ENCODE peak calls at places on chromosomes 4 and X, in six cellular contexts. Q is T-helper 2 cell; I is stimulated activated CD4-positive, alpha-beta T cell treated with anti-CD3 and anti-CD28 coated beads, Interleukin-1b, Interleukin-23, amount 100 ng/mL, for 24 hours; T is amygdala; B is psoas muscle; E is AML-193. U is an unnamed sample.

GRCh38 chrX:40170830-40171512 is 73.2 kb upstream of the BCOR start:
- DNase-seq in T (no peak), Q (no peak), B (no peak), E (no peak), I (no peak), U (no peak)

GRCh38 chr4:7657545-7658296 is 223.0 kb upstream of the PSAPL1 start:
- DNase-seq in I (no peak), T (no peak), E (no peak), B (no peak), Q (no peak), U (no peak)

GRCh38 chr4:164383187-164384181 is 370.4 kb upstream of the SMIM31 start:
- DNase-seq in I (no peak), E (no peak), Q (no peak), T (peak; percentile 84), B (no peak), U (peak; percentile 85)

GRCh38 chr4:159787901-159788300 is 685.0 kb downstream of the RAPGEF2 start:
- DNase-seq in I (no peak), B (no peak), T (no peak), E (no peak), Q (no peak), U (no peak)

GRCh38 chr4:98662055-98662453 is 3.6 kb upstream of the TSPAN5 start:
- DNase-seq in B (no peak), Q (no peak), E (no peak), T (no peak), I (no peak), U (no peak)

GRCh38 chr4:1777822-1778641 is 15.1 kb upstream of the FGFR3 start:
- DNase-seq in T (peak; percentile 37), E (no peak), Q (no peak), I (no peak), B (no peak), U (peak; percentile 27)

GRCh38 chrX:11562570-11562969 is 103.2 kb downstream of the ARHGAP6 start:
- DNase-seq in I (no peak), B (no peak), T (no peak), Q (no peak), E (no peak), U (no peak)

GRCh38 chr4:37970702-37971101 is 10.5 kb downstream of the PTTG2 start:
- DNase-seq in Q (no peak), E (peak; percentile 60), I (peak; percentile 55), B (peak; percentile 81), T (peak; percentile 2), U (no peak)

GRCh38 chrX:153526801-153527599 is 9.6 kb downstream of the ATP2B3 start:
- DNase-seq in B (no peak), Q (no peak), E (no peak), I (no peak), T (no peak), U (no peak)

GRCh38 chrX:43096830-43097229 is 318.9 kb upstream of the PPP1R2C start:
- DNase-seq in I (no peak), B (no peak), E (no peak), T (no peak), Q (no peak), U (no peak)

GRCh38 chr4:98672583-98673281 is 14.3 kb upstream of the TSPAN5 start:
- DNase-seq in Q (no peak), T (no peak), E (no peak), B (no peak), I (no peak), U (no peak)

GRCh38 chrX:3938587-3938986 is 225.1 kb upstream of the PRKX start:
- DNase-seq in B (no peak), T (no peak), Q (no peak), E (no peak), I (no peak), U (no peak)

GRCh38 chr4:153318696-153319320 is 25.7 kb upstream of the MND1 start:
- DNase-seq in Q (no peak), I (no peak), B (no peak), T (no peak), E (peak; percentile 52), U (no peak)

GRCh38 chr4:106371166-106371565 is 2.6 kb upstream of the GIMD1 start:
- DNase-seq in Q (no peak), E (no peak), T (no peak), I (no peak), B (no peak), U (no peak)

GRCh38 chr4:6777636-6778281 is 4.8 kb upstream of the KIAA0232 start:
- DNase-seq in E (peak; percentile 75), B (no peak), Q (no peak), I (no peak), T (no peak), U (no peak)

GRCh38 chrX:135178636-135179035 is 7.4 kb upstream of the CT55 start:
- DNase-seq in E (no peak), B (no peak), I (no peak), Q (no peak), T (no peak), U (no peak)

GRCh38 chr4:65845169-65845568 is 174.9 kb upstream of the EPHA5 start:
- DNase-seq in E (no peak), I (no peak), Q (no peak), B (no peak), T (no peak), U (no peak)

GRCh38 chr4:184899261-184900134 is 73.7 kb upstream of the ACSL1 start:
- DNase-seq in T (no peak), B (peak; percentile 34), I (no peak), Q (no peak), E (no peak), U (no peak)

GRCh38 chrX:72568406-72569092 is 4.1 kb downstream of the HDAC8 start:
- DNase-seq in T (no peak), Q (no peak), E (no peak), I (no peak), B (no peak), U (no peak)

GRCh38 chrX:76453737-76454406 is 26.4 kb downstream of the MAGEE1 start:
- DNase-seq in T (no peak), I (no peak), Q (no peak), E (no peak), B (no peak), U (no peak)

GRCh38 chr4:211033-211511 is 86.8 kb downstream of the ZNF718 start:
- DNase-seq in E (no peak), Q (no peak), B (no peak), I (no peak), T (no peak), U (no peak)

GRCh38 chr4:145521282-145521681 is 39.6 kb downstream of the SMAD1 start:
- DNase-seq in E (no peak), Q (no peak), I (no peak), B (no peak), T (no peak), U (no peak)

GRCh38 chrX:44235534-44235933 is 107.9 kb downstream of the EFHC2 start:
- DNase-seq in T (no peak), E (no peak), I (no peak), B (no peak), Q (no peak), U (no peak)

GRCh38 chr4:72564184-72564583 is 4.8 kb downstream of the ADAMTS3 start:
- DNase-seq in E (no peak), B (no peak), T (no peak), Q (no peak), I (no peak), U (no peak)

GRCh38 chr4:2084316-2084715 is 25.2 kb downstream of the NAT8L start:
- DNase-seq in B (no peak), T (no peak), Q (no peak), E (no peak), I (no peak), U (no peak)

GRCh38 chr4:153748378-153748777 is 11.4 kb downstream of the RNF175 start:
- DNase-seq in T (no peak), E (no peak), B (peak; percentile 35), Q (no peak), I (no peak), U (no peak)

GRCh38 chrX:112051546-112051945 is 31.0 kb downstream of the TRPC5 start:
- DNase-seq in I (no peak), E (no peak), B (no peak), Q (no peak), T (no peak), U (no peak)

GRCh38 chrX:26845051-26845450 is 618.1 kb downstream of the PPP4R3C start:
- DNase-seq in E (no peak), B (no peak), T (no peak), I (no peak), Q (no peak), U (no peak)

GRCh38 chr4:112073201-112073600 is 72.1 kb upstream of the FAM241A start:
- DNase-seq in T (no peak), B (no peak), Q (no peak), I (no peak), E (no peak), U (no peak)

GRCh38 chr4:159390648-159391047 is 287.8 kb downstream of the RAPGEF2 start:
- DNase-seq in I (no peak), T (no peak), E (no peak), B (no peak), Q (no peak), U (no peak)

GRCh38 chr4:13920111-13920875 is 292.8 kb upstream of the BOD1L1 start:
- DNase-seq in I (no peak), B (no peak), E (no peak), T (no peak), Q (no peak), U (no peak)

GRCh38 chrX:66164470-66164869 is 423 bp downstream of the HEPH start:
- DNase-seq in Q (no peak), T (no peak), I (no peak), B (no peak), E (no peak), U (no peak)

GRCh38 chr4:55437823-55438222 is 42.1 kb downstream of the TMEM165 start:
- DNase-seq in Q (no peak), B (no peak), I (no peak), T (no peak), E (no peak), U (no peak)

GRCh38 chrX:9542765-9543119 is 77.9 kb downstream of the TBL1X start:
- DNase-seq in Q (no peak), T (no peak), B (no peak), E (no peak), I (no peak), U (no peak)

GRCh38 chr4:105520819-105521790 is 31.3 kb upstream of the ARHGEF38 start:
- DNase-seq in Q (no peak), E (peak; percentile 38), I (peak; percentile 6), T (peak; percentile 4), B (no peak), U (no peak)